ENCODE peak calls at places on chromosomes 4 and X, in seven cellular contexts. P is bronchial epithelial cell, F is IMR-90, L is GM13977, J is endothelial cell, I is sigmoid colon, U is HFFc6. W is an unnamed sample.

GRCh38 chrX:77447339-77448149 is at the start of gene FGF16:
- DNase-seq in P (no peak), F (no peak), L (peak; percentile 28), J (peak; percentile 16), I (no peak), U (no peak), W (no peak)

GRCh38 chr4:140141196-140141845 is 12.7 kb downstream of the MAML3 start:
- DNase-seq in P (peak; percentile 77), F (no peak), L (no peak), J (no peak), I (no peak), U (no peak), W (no peak)

GRCh38 chr4:61493470-61493869 is 293.3 kb downstream of the ADGRL3 start:
- DNase-seq in P (no peak), F (no peak), L (no peak), J (no peak), I (no peak), U (no peak), W (no peak)

GRCh38 chrX:110871839-110872238 is 76.2 kb upstream of the CHRDL1 start:
- DNase-seq in P (no peak), F (no peak), L (no peak), J (no peak), I (no peak), U (no peak), W (no peak)

GRCh38 chr4:109414938-109415337 is 18.7 kb upstream of the SEC24B start:
- DNase-seq in P (no peak), F (peak; percentile 54), L (no peak), J (no peak), I (no peak), U (no peak), W (no peak)

GRCh38 chr4:89998350-89999098 is 103.9 kb downstream of the MMRN1 start:
- DNase-seq in P (no peak), F (no peak), L (no peak), J (no peak), I (no peak), U (no peak), W (no peak)

GRCh38 chr4:77990904-77991358 is 66.2 kb upstream of the FRAS1 start:
- DNase-seq in P (peak; percentile 25), F (no peak), L (no peak), J (no peak), I (no peak), U (no peak), W (no peak)

GRCh38 chr4:85837334-85837733 is 362.4 kb downstream of the ARHGAP24 start:
- DNase-seq in P (no peak), F (no peak), L (no peak), J (no peak), I (no peak), U (no peak), W (no peak)

GRCh38 chr4:74608151-74608949 is 163.4 kb downstream of the AREG start:
- DNase-seq in P (peak; percentile 89), F (peak; percentile 61), L (no peak), J (no peak), I (no peak), U (peak; percentile 17), W (no peak)

GRCh38 chrX:10819973-10820372 is 199.6 kb upstream of the MID1 start:
- DNase-seq in P (no peak), F (no peak), L (no peak), J (no peak), I (no peak), U (no peak), W (no peak)

GRCh38 chrX:18938710-18939109 is 45.2 kb downstream of the PHKA2 start:
- DNase-seq in P (no peak), F (peak; percentile 12), L (no peak), J (no peak), I (no peak), U (no peak), W (no peak)

GRCh38 chr4:472881-473574 is 25.9 kb downstream of the ZNF721 start:
- DNase-seq in P (peak; percentile 9), F (peak; percentile 0), L (no peak), J (peak; percentile 10), I (no peak), U (no peak), W (no peak)

GRCh38 chr4:180152831-180153230 is 2090.4 kb upstream of the TENM3 start:
- DNase-seq in P (no peak), F (no peak), L (no peak), J (no peak), I (no peak), U (no peak), W (no peak)

GRCh38 chr4:67918428-67918827 is 34.6 kb upstream of the TMPRSS11D start:
- DNase-seq in P (peak; percentile 33), F (no peak), L (no peak), J (no peak), I (no peak), U (no peak), W (no peak)

GRCh38 chrX:130139474-130140201 is 26.0 kb downstream of the AIFM1 start:
- DNase-seq in P (no peak), F (no peak), L (no peak), J (no peak), I (no peak), U (no peak), W (no peak)

GRCh38 chr4:42484630-42485029 is 87.3 kb downstream of the SHISA3 start:
- DNase-seq in P (no peak), F (no peak), L (no peak), J (no peak), I (no peak), U (no peak), W (no peak)

GRCh38 chrX:150989420-150989819 is 6.3 kb downstream of the HMGB3 start:
- DNase-seq in P (no peak), F (no peak), L (no peak), J (no peak), I (no peak), U (no peak), W (no peak)

GRCh38 chr4:90165883-90166282 is 38.7 kb downstream of the CCSER1 start:
- DNase-seq in P (no peak), F (no peak), L (peak; percentile 7), J (no peak), I (no peak), U (no peak), W (no peak)

GRCh38 chr4:37909690-37910486 is 19.0 kb downstream of the TBC1D1 start:
- DNase-seq in P (no peak), F (no peak), L (no peak), J (no peak), I (no peak), U (no peak), W (no peak)

GRCh38 chrX:25191403-25191802 is 175.6 kb upstream of the ARX start:
- DNase-seq in P (no peak), F (no peak), L (no peak), J (no peak), I (no peak), U (no peak), W (no peak)

GRCh38 chrX:6448003-6448402 is 86.9 kb downstream of the VCX3A start:
- DNase-seq in P (no peak), F (no peak), L (no peak), J (no peak), I (no peak), U (no peak), W (no peak)

DNA sequence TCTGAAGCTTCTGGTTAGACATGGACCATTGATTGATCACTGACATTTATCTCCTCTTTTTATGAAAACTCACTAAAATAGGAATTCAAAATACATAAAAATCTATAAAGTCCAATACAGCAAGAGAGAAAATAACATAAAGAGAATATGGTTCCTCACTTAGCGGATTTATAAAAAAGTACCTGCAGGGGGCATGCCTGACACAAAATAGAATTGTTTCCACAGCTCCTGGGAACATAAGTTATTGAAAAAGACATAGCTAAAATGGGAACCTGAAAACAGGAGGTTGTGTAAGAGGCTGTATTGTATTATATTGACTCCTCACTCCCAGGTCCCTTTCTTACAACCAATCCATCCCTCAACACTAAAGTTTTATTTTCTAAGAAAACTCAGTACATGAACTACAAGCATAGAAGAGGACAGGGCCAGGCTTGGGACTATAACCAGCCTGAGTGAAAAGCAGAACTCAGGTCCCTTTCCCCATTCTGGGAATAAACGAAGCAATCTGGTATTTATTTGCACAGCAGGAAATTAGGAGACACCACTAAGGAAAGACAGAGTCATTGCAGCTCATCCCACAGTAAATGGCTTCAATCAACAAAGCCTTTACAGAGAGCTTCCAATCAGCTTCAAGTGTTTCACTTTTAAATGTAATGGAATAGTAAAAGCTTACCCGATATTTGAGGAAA is 121.1 kb upstream of the NDST4 start:
- DNase-seq in P (peak; percentile 33), F (no peak), L (peak; percentile 17), J (peak; percentile 15), I (no peak), U (no peak), W (no peak)
- TF ChIP-seq CTCF in P (peak; percentile 32), F (no peak), L (peak; percentile 47), J (peak; percentile 68), I (no peak), U (peak; percentile 17), W (peak; percentile 17)

GRCh38 chr4:48112017-48112667 is 21.9 kb downstream of the TXK start:
- DNase-seq in P (peak; percentile 38), F (peak; percentile 45), L (no peak), J (no peak), I (no peak), U (peak; percentile 15), W (no peak)

GRCh38 chr4:48108309-48109073 is 25.6 kb downstream of the TXK start:
- DNase-seq in P (no peak), F (no peak), L (no peak), J (no peak), I (no peak), U (no peak), W (no peak)

GRCh38 chr4:48110452-48110978 is 23.5 kb downstream of the TXK start:
- DNase-seq in P (no peak), F (no peak), L (no peak), J (no peak), I (no peak), U (no peak), W (no peak)

GRCh38 chr4:48105230-48105629 is 28.8 kb downstream of the TXK start:
- DNase-seq in P (no peak), F (no peak), L (no peak), J (no peak), I (no peak), U (no peak), W (no peak)

GRCh38 chr4:48109413-48110263 is 24.4 kb downstream of the TXK start:
- DNase-seq in P (peak; percentile 71), F (peak; percentile 40), L (peak; percentile 51), J (peak; percentile 28), I (no peak), U (peak; percentile 19), W (no peak)
- TF ChIP-seq CTCF in P (peak; percentile 66), F (peak; percentile 44), L (peak; percentile 64), J (peak; percentile 61), I (no peak), U (peak; percentile 82), W (peak; percentile 68)

GRCh38 chrX:107742754-107743191 is 32.8 kb downstream of the TSC22D3 start:
- DNase-seq in P (no peak), F (no peak), L (no peak), J (no peak), I (no peak), U (no peak), W (no peak)
- TF ChIP-seq CTCF in P (no peak), F (no peak), L (no peak), J (no peak), I (no peak), U (no peak), W (no peak)

DNA sequence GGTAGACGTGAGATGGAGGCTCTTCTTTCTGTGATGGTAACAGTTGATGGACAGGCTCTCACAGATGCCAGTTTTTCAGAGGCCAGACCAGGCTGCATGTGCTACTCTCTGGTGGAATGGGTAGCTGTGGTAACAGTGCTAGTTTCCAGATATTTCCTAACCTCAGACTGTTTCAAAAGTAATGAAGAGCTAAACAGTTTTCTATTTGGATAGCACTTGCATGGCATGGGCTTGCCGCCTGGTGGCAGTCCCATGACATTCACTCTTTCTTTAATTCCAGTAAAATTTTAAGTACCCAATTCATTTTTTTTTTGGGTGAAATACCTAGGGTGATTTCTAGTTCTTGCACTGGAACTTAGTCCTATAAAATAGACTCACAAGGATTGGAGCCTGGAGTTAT is 220.2 kb upstream of the MAD2L1 start:
- DNase-seq in P (no peak), F (no peak), L (no peak), J (no peak), I (no peak), U (no peak), W (no peak)
- TF ChIP-seq CTCF in P (no peak), F (no peak), L (no peak), J (peak; percentile 66), I (no peak), U (no peak), W (peak; percentile 30)

W was measured in mesothelial cell of epicardium.